ENCODE peak calls at places on chromosomes 11 and 22, in eight cellular contexts. S is fibroblast of the aortic adventitia, Z is HCT116, D is mammary epithelial cell, I is lower lobe of right lung, R is fibroblast of pulmonary artery, J is mucosa of descending colon, C is body of pancreas. V is an unnamed sample.

GRCh38 chr11:45213316-45213665 is 66.9 kb downstream of the PRDM11 start:
- DNase-seq in S (no peak), Z (no peak), D (no peak), I (no peak), R (no peak), J (no peak), C (no peak), V (peak)

GRCh38 chr11:100903284-100903683 is 216.2 kb downstream of the ARHGAP42 start:
- DNase-seq in S (peak), Z (no peak), D (no peak), I (no peak), R (no peak), J (no peak), C (no peak), V (no peak)

GRCh38 chr11:76410771-76411423 is 29.8 kb downstream of the GVQW3 start:
- DNase-seq in S (peak), Z (no peak), D (no peak), I (no peak), R (no peak), J (no peak), C (no peak), V (no peak)

GRCh38 chr11:122439911-122440782 is 215.4 kb upstream of the UBASH3B start:
- DNase-seq in S (peak), Z (no peak), D (no peak), I (no peak), R (peak), J (no peak), C (peak), V (peak)

GRCh38 chr11:118799372-118799771 is 8.4 kb upstream of the DDX6 start:
- DNase-seq in S (no peak), Z (no peak), D (no peak), I (no peak), R (no peak), J (no peak), C (no peak), V (no peak)

GRCh38 chr11:76523147-76523546 is 78.3 kb downstream of the EMSY start:
- DNase-seq in S (no peak), Z (no peak), D (no peak), I (no peak), R (no peak), J (no peak), C (no peak), V (no peak)

GRCh38 chr22:37529652-37530345 is 10.6 kb upstream of the CARD10 start:
- DNase-seq in S (no peak), Z (no peak), D (no peak), I (no peak), R (no peak), J (peak), C (no peak), V (no peak)

GRCh38 chr22:41094036-41094435 is 1.6 kb downstream of the EP300 start:
- DNase-seq in S (peak), Z (no peak), D (peak), I (no peak), R (peak), J (no peak), C (peak), V (no peak)

GRCh38 chr11:2451336-2451735 is 6.5 kb downstream of the KCNQ1 start:
- DNase-seq in S (no peak), Z (no peak), D (no peak), I (no peak), R (no peak), J (peak), C (no peak), V (no peak)

GRCh38 chr11:111925953-111926352 is 7.2 kb downstream of the C11orf52 start:
- DNase-seq in S (no peak), Z (no peak), D (no peak), I (no peak), R (no peak), J (no peak), C (no peak), V (peak)

GRCh38 chr22:50189184-50189848 is 3.6 kb downstream of the TRABD start:
- DNase-seq in S (no peak), Z (no peak), D (no peak), I (no peak), R (no peak), J (peak), C (peak), V (no peak)

GRCh38 chr11:112265659-112266409 is 5.2 kb upstream of the PLET1 start:
- DNase-seq in S (no peak), Z (no peak), D (peak), I (no peak), R (no peak), J (no peak), C (no peak), V (peak)

GRCh38 chr11:92376146-92376599 is 151.6 kb downstream of the FAT3 start:
- DNase-seq in S (no peak), Z (no peak), D (no peak), I (no peak), R (peak), J (no peak), C (no peak), V (no peak)

GRCh38 chr11:20156876-20157613 is 3.2 kb downstream of the DBX1 start:
- DNase-seq in S (no peak), Z (no peak), D (no peak), I (no peak), R (no peak), J (no peak), C (peak), V (no peak)

GRCh38 chr11:1837171-1838076 is 1.4 kb upstream of the TNNI2 start:
- DNase-seq in S (peak), Z (no peak), D (no peak), I (peak), R (peak), J (peak), C (peak), V (peak)

GRCh38 chr11:61264795-61265194 is 23.8 kb downstream of the PGA5 start:
- DNase-seq in S (no peak), Z (no peak), D (no peak), I (no peak), R (no peak), J (no peak), C (peak), V (no peak)

GRCh38 chr11:119474682-119475596 is 52.0 kb upstream of the THY1 start:
- DNase-seq in S (peak), Z (no peak), D (peak), I (no peak), R (peak), J (no peak), C (peak), V (peak)

GRCh38 chr11:115544422-115544821 is 40.2 kb upstream of the CADM1 start:
- DNase-seq in S (no peak), Z (no peak), D (no peak), I (no peak), R (no peak), J (no peak), C (no peak), V (no peak)

GRCh38 chr22:19579880-19580279 is 55.7 kb upstream of the CLDN5 start:
- DNase-seq in S (no peak), Z (no peak), D (no peak), I (peak), R (no peak), J (no peak), C (no peak), V (peak)

GRCh38 chr11:133939558-133939957 is 17.2 kb downstream of the IGSF9B start:
- DNase-seq in S (no peak), Z (no peak), D (no peak), I (no peak), R (no peak), J (no peak), C (no peak), V (no peak)

GRCh38 chr11:19919050-19919561 is 206.5 kb downstream of the NAV2 start:
- DNase-seq in S (peak), Z (no peak), D (peak), I (peak), R (peak), J (no peak), C (peak), V (peak)

GRCh38 chr22:45608763-45609180 is 62.9 kb upstream of the ATXN10 start:
- DNase-seq in S (peak), Z (peak), D (peak), I (peak), R (peak), J (no peak), C (no peak), V (no peak)

GRCh38 chr11:47725445-47726442 is 10.6 kb upstream of the AGBL2 start:
- DNase-seq in S (no peak), Z (no peak), D (peak), I (no peak), R (peak), J (no peak), C (no peak), V (no peak)

GRCh38 chr22:24697671-24698082 is 76.8 kb downstream of the PIWIL3 start:
- DNase-seq in S (no peak), Z (no peak), D (no peak), I (peak), R (no peak), J (peak), C (peak), V (no peak)

GRCh38 chr11:106961518-106961917 is 56.8 kb downstream of the GUCY1A2 start:
- DNase-seq in S (peak), Z (no peak), D (peak), I (no peak), R (peak), J (no peak), C (no peak), V (no peak)

GRCh38 chr11:69878144-69878883 is 59.1 kb upstream of the FGF3 start:
- DNase-seq in S (no peak), Z (no peak), D (no peak), I (peak), R (no peak), J (peak), C (no peak), V (peak)

GRCh38 chr11:114399903-114400221 is 449 bp downstream of the C11orf71 start:
- DNase-seq in S (no peak), Z (no peak), D (no peak), I (peak), R (no peak), J (no peak), C (peak), V (no peak)

GRCh38 chr22:49425356-49425755 is 402.3 kb downstream of the BRD1 start:
- DNase-seq in S (no peak), Z (no peak), D (no peak), I (no peak), R (no peak), J (no peak), C (no peak), V (no peak)

GRCh38 chr11:69376155-69377028 is 82.4 kb downstream of the MYEOV start:
- DNase-seq in S (no peak), Z (no peak), D (peak), I (no peak), R (no peak), J (peak), C (no peak), V (no peak)

GRCh38 chr22:49948573-49948957 is 12.0 kb upstream of the PIM3 start:
- DNase-seq in S (no peak), Z (no peak), D (no peak), I (no peak), R (no peak), J (no peak), C (peak), V (no peak)

GRCh38 chr11:131546218-131546895 is 175.9 kb downstream of the NTM start:
- DNase-seq in S (peak), Z (no peak), D (no peak), I (no peak), R (no peak), J (no peak), C (no peak), V (no peak)

GRCh38 chr11:134572741-134573675 is 161.0 kb upstream of the B3GAT1 start:
- DNase-seq in S (no peak), Z (no peak), D (no peak), I (no peak), R (no peak), J (no peak), C (no peak), V (peak)

GRCh38 chr11:76232026-76232665 is 25.8 kb upstream of the WNT11 start:
- DNase-seq in S (no peak), Z (no peak), D (no peak), I (no peak), R (no peak), J (no peak), C (no peak), V (no peak)

DNA sequence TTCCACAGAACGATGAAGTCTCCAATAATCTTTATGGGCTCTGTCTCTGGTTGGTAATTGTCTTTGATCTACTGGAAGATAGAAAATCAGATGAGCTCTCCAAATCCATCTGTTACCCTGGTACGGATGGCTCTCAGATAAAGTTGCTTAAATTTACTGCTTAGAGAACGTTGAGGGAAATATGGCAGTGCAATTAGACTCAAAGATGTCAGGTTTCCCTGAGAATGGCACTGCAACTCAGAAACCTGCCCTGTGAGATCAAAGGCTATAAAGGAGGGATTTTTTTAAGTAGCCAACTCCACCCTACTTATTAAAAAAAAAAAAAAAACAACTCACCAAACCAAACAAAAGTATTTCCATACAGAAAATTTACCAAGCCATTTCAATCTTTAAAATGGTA is 779 bp upstream of the BIRC3 start:
- DNase-seq in S (no peak), Z (no peak), D (no peak), I (no peak), R (no peak), J (no peak), C (no peak), V (no peak)
- H3K4me3 ChIP-seq in S (no peak), Z (peak), D (no peak), I (peak), R (no peak), J (no peak), C (no peak), V (peak)

GRCh38 chr22:42721045-42721434 is 370 bp upstream of the A4GALT start:
- DNase-seq in S (peak), Z (no peak), D (no peak), I (no peak), R (no peak), J (no peak), C (no peak), V (no peak)

GRCh38 chr22:42719133-42719532 is 1.5 kb downstream of the A4GALT start:
- DNase-seq in S (peak), Z (no peak), D (no peak), I (no peak), R (no peak), J (no peak), C (no peak), V (no peak)

GRCh38 chr22:42719656-42720262 is 911 bp downstream of the A4GALT start:
- DNase-seq in S (no peak), Z (no peak), D (no peak), I (no peak), R (no peak), J (no peak), C (no peak), V (no peak)

GRCh38 chr22:42717197-42717967 is 3.3 kb downstream of the A4GALT start:
- DNase-seq in S (peak), Z (no peak), D (peak), I (no peak), R (no peak), J (no peak), C (no peak), V (no peak)

DNA sequence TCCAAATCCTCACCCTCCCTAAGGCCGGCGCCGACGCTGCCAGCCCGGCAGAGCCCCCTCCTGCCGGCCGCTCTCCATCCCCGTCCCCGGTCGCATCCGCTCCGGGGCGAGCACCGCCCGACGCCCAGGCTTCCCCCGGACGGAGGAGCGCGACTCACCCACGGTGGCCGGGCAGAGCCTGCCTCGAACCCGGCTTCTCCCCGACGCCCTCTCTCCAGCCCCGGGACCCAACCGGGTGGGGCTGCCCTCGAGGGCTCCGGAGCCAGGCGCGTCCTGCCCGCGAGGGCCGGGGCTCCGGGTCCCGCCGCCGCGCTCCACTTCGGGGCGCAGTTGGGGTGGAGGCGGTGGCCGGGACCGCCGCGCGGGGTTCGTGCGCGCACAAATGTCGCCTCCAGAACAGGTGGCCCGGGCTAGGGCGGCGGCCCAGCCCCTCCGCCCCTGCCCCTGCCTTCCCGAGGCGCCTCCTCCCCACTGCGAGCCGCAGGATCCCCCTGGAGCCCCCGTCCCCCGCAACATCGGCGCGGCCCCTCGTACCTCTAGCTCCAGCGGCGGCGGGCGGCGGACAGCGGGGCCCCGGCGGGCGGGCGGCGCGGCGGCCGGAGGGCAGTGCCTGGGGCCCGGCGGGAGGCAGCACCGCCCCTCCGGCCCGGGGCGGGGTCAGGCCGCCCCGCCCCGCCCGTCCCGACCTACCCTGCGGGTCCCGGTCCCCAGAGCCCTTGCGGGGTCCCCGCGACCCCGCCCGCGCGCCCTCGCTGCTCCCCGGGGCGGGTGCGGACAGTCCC is at the start of gene A4GALT:
- DNase-seq in S (no peak), Z (no peak), D (no peak), I (no peak), R (no peak), J (no peak), C (peak), V (no peak)
- H3K4me3 ChIP-seq in S (peak), Z (peak), D (peak), I (peak), R (peak), J (peak), C (no peak), V (peak)

GRCh38 chr11:6608726-6609501 is 3.1 kb downstream of the TAF10 start:
- DNase-seq in S (no peak), Z (no peak), D (no peak), I (no peak), R (no peak), J (no peak), C (no peak), V (peak)

GRCh38 chr11:6611092-6612007 is 666 bp downstream of the TAF10 start:
- DNase-seq in S (peak), Z (no peak), D (peak), I (peak), R (peak), J (peak), C (peak), V (peak)

GRCh38 chr11:6609502-6610015 is 2.5 kb downstream of the TAF10 start:
- DNase-seq in S (no peak), Z (no peak), D (no peak), I (no peak), R (no peak), J (no peak), C (no peak), V (peak)

GRCh38 chr11:6612008-6612815 is at the start of gene TAF10:
- DNase-seq in S (peak), Z (peak), D (peak), I (peak), R (peak), J (peak), C (peak), V (peak)

GRCh38 chr11:6610591-6610990 is 1.4 kb downstream of the TAF10 start:
- DNase-seq in S (no peak), Z (no peak), D (no peak), I (peak), R (no peak), J (no peak), C (no peak), V (peak)
- H3K4me3 ChIP-seq in S (peak), Z (peak), D (no peak), I (peak), R (peak), J (no peak), C (no peak), V (peak)

DNA sequence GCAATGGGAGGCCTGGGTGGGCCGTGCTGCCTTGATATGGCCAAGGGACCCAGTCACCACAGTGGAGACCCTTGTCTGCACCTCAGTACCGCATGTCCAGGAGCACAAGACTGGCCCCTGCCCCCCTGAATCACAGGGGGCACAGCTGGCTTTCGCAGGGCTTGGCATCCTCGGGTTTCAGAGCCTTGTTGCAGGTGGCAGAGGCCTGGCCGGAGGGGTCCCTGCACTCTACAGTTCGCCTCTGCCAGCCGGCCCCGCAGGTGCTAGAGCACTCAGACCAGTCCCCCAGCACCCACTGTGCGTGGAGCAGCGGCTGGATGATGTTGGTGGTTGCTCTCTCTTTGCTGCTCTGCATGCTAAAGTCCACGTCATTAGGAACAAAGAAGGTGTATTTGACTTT is 23.0 kb downstream of the ADAMTS8 start:
- DNase-seq in S (no peak), Z (no peak), D (no peak), I (no peak), R (no peak), J (no peak), C (no peak), V (no peak)
- H3K4me3 ChIP-seq in S (no peak), Z (no peak), D (no peak), I (no peak), R (no peak), J (no peak), C (no peak), V (no peak)

GRCh38 chr11:110379936-110380335 is 49.8 kb upstream of the FDX1 start:
- DNase-seq in S (no peak), Z (no peak), D (no peak), I (no peak), R (no peak), J (no peak), C (no peak), V (no peak)

GRCh38 chr11:110374921-110375320 is 54.8 kb upstream of the FDX1 start:
- DNase-seq in S (no peak), Z (no peak), D (no peak), I (no peak), R (peak), J (no peak), C (no peak), V (no peak)

GRCh38 chr11:110379261-110379660 is 50.5 kb upstream of the FDX1 start:
- DNase-seq in S (no peak), Z (no peak), D (no peak), I (no peak), R (no peak), J (no peak), C (no peak), V (no peak)

GRCh38 chr11:110377451-110377850 is 52.3 kb upstream of the FDX1 start:
- DNase-seq in S (no peak), Z (no peak), D (no peak), I (no peak), R (no peak), J (no peak), C (peak), V (no peak)

GRCh38 chr11:110376711-110377324 is 52.9 kb upstream of the FDX1 start:
- DNase-seq in S (peak), Z (peak), D (peak), I (peak), R (peak), J (peak), C (peak), V (peak)
- H3K4me3 ChIP-seq in S (no peak), Z (peak), D (peak), I (peak), R (peak), J (no peak), C (no peak), V (no peak)

DNA sequence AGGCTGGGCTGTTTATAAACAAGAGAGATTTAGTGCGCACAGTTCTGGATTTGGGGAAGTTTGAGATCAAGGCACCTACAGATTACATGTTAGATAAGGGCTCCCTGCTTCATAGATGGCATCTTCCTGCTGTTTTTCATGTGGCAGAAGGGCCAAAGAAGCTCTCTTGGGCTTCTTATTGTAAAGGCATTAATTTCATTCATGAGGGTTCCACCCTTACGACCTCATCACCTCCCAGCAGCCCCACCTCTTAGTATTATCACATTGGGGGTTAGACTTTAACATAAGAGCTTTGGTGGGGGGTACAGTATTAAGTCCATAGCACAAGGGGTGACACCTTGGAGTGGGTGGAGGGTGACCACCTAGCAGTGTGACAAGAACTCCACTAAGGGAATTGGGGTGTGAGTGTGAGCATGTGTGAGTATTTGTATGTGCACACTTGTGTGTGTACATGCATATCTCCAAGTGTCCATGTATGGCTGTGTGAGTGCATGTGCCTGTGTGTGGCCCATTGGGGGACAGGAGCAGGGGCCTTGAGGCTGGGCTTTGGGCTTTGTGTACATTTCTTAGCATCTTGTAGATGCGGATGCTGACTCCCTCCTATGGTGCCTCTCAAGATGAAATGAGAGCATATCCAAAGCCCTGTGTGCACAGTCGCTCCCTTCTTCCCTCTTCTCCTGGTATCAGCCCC is 42.7 kb downstream of the BCR start:
- DNase-seq in S (no peak), Z (no peak), D (no peak), I (peak), R (no peak), J (no peak), C (no peak), V (no peak)
- H3K4me3 ChIP-seq in S (no peak), Z (no peak), D (no peak), I (no peak), R (no peak), J (no peak), C (no peak), V (no peak)